ENCODE peak calls at places on chromosome 13, in five cellular contexts. One of them, this sample, is unnamed.

GRCh38 chr13:75621147-75621546 is 15.0 kb upstream of the LMO7 start:
- DNase-seq in brain microvascular endothelial cell: peak
- DNase-seq in COR-L47: no peak
- DNase-seq in CD4-positive, alpha-beta memory T cell: no peak
- DNase-seq in GM12892: no peak
- DNase-seq in this sample: no peak

GRCh38 chr13:40624338-40624737 is 42.1 kb downstream of the FOXO1 start:
- DNase-seq in CD4-positive, alpha-beta memory T cell: no peak
- DNase-seq in COR-L47: no peak
- DNase-seq in brain microvascular endothelial cell: peak
- DNase-seq in GM12892: no peak
- DNase-seq in this sample: no peak

GRCh38 chr13:32669030-32669646 is 82.9 kb downstream of the PDS5B start:
- DNase-seq in GM12892: no peak
- DNase-seq in CD4-positive, alpha-beta memory T cell: peak
- DNase-seq in brain microvascular endothelial cell: peak
- DNase-seq in COR-L47: peak
- DNase-seq in this sample: peak

GRCh38 chr13:80448725-80449124 is 107.8 kb upstream of the SPRY2 start:
- DNase-seq in brain microvascular endothelial cell: no peak
- DNase-seq in COR-L47: no peak
- DNase-seq in CD4-positive, alpha-beta memory T cell: no peak
- DNase-seq in GM12892: no peak
- DNase-seq in this sample: no peak

GRCh38 chr13:80237646-80238045 is 103.3 kb downstream of the SPRY2 start:
- DNase-seq in CD4-positive, alpha-beta memory T cell: no peak
- DNase-seq in COR-L47: no peak
- DNase-seq in GM12892: no peak
- DNase-seq in brain microvascular endothelial cell: no peak
- DNase-seq in this sample: no peak

GRCh38 chr13:37163626-37164365 is 58.3 kb upstream of the CSNK1A1L start:
- DNase-seq in CD4-positive, alpha-beta memory T cell: no peak
- DNase-seq in COR-L47: no peak
- DNase-seq in brain microvascular endothelial cell: no peak
- DNase-seq in GM12892: no peak
- DNase-seq in this sample: no peak

GRCh38 chr13:28626266-28626665 is 32.7 kb upstream of the POMP start:
- DNase-seq in COR-L47: no peak
- DNase-seq in brain microvascular endothelial cell: no peak
- DNase-seq in CD4-positive, alpha-beta memory T cell: no peak
- DNase-seq in GM12892: no peak
- DNase-seq in this sample: no peak

GRCh38 chr13:20197361-20197834 is 4.7 kb upstream of the GJB2 start:
- DNase-seq in COR-L47: peak
- DNase-seq in brain microvascular endothelial cell: no peak
- DNase-seq in CD4-positive, alpha-beta memory T cell: peak
- DNase-seq in GM12892: no peak
- DNase-seq in this sample: peak

GRCh38 chr13:50437252-50437651 is 406.2 kb downstream of the DLEU7 start:
- DNase-seq in brain microvascular endothelial cell: no peak
- DNase-seq in COR-L47: no peak
- DNase-seq in CD4-positive, alpha-beta memory T cell: no peak
- DNase-seq in GM12892: no peak
- DNase-seq in this sample: no peak

GRCh38 chr13:94233401-94233800 is 246.1 kb downstream of the DCT start:
- DNase-seq in COR-L47: no peak
- DNase-seq in GM12892: no peak
- DNase-seq in brain microvascular endothelial cell: peak
- DNase-seq in CD4-positive, alpha-beta memory T cell: no peak
- DNase-seq in this sample: no peak

GRCh38 chr13:23428183-23428528 is 5.3 kb downstream of the SACS start:
- DNase-seq in brain microvascular endothelial cell: peak
- DNase-seq in GM12892: no peak
- DNase-seq in CD4-positive, alpha-beta memory T cell: no peak
- DNase-seq in COR-L47: no peak
- DNase-seq in this sample: no peak

GRCh38 chr13:49418206-49418605 is 25.7 kb downstream of the CAB39L start:
- DNase-seq in brain microvascular endothelial cell: no peak
- DNase-seq in GM12892: no peak
- DNase-seq in COR-L47: no peak
- DNase-seq in CD4-positive, alpha-beta memory T cell: no peak
- DNase-seq in this sample: no peak

GRCh38 chr13:65882810-65883209 is 1347.3 kb downstream of the PCDH9 start:
- DNase-seq in GM12892: no peak
- DNase-seq in brain microvascular endothelial cell: no peak
- DNase-seq in COR-L47: no peak
- DNase-seq in CD4-positive, alpha-beta memory T cell: no peak
- DNase-seq in this sample: peak

GRCh38 chr13:113536461-113537110 is 46.1 kb upstream of the DCUN1D2 start:
- DNase-seq in brain microvascular endothelial cell: no peak
- DNase-seq in CD4-positive, alpha-beta memory T cell: no peak
- DNase-seq in COR-L47: no peak
- DNase-seq in GM12892: no peak
- DNase-seq in this sample: peak

GRCh38 chr13:42574011-42574410 is at the start of gene TNFSF11:
- DNase-seq in GM12892: peak
- DNase-seq in brain microvascular endothelial cell: no peak
- DNase-seq in CD4-positive, alpha-beta memory T cell: no peak
- DNase-seq in COR-L47: peak
- DNase-seq in this sample: peak

GRCh38 chr13:32113564-32113963 is 82.0 kb downstream of the FRY start:
- DNase-seq in brain microvascular endothelial cell: no peak
- DNase-seq in COR-L47: no peak
- DNase-seq in GM12892: no peak
- DNase-seq in CD4-positive, alpha-beta memory T cell: no peak
- DNase-seq in this sample: no peak

GRCh38 chr13:52738719-52739467 is 727 bp downstream of the CNMD start:
- DNase-seq in COR-L47: no peak
- DNase-seq in CD4-positive, alpha-beta memory T cell: no peak
- DNase-seq in GM12892: peak
- DNase-seq in brain microvascular endothelial cell: no peak
- DNase-seq in this sample: peak

GRCh38 chr13:110116072-110116487 is 190.9 kb downstream of the COL4A1 start:
- DNase-seq in brain microvascular endothelial cell: no peak
- DNase-seq in GM12892: peak
- DNase-seq in CD4-positive, alpha-beta memory T cell: peak
- DNase-seq in COR-L47: no peak
- DNase-seq in this sample: peak